ENCODE peak calls at places on chromosomes 11 and 22, in eight cellular contexts. One of them, this sample, is unnamed.

GRCh38 chr22:46000081-46001027 is 23.4 kb upstream of the WNT7B start:
- DNase-seq in fibroblast of lung: no peak
- DNase-seq in CD14-positive monocyte: no peak
- DNase-seq in NB4: no peak
- DNase-seq in spleen: peak
- DNase-seq in A549: no peak
- DNase-seq in colonic mucosa: no peak
- DNase-seq in cardiac fibroblast: no peak
- DNase-seq in this sample: no peak

GRCh38 chr22:40057652-40058051 is 62.9 kb downstream of the FAM83F start:
- DNase-seq in fibroblast of lung: no peak
- DNase-seq in CD14-positive monocyte: no peak
- DNase-seq in NB4: no peak
- DNase-seq in spleen: no peak
- DNase-seq in A549: no peak
- DNase-seq in colonic mucosa: no peak
- DNase-seq in cardiac fibroblast: no peak
- DNase-seq in this sample: no peak

GRCh38 chr11:1160231-1161101 is 2.7 kb downstream of the MUC5AC start:
- DNase-seq in fibroblast of lung: no peak
- DNase-seq in CD14-positive monocyte: peak
- DNase-seq in NB4: no peak
- DNase-seq in spleen: peak
- DNase-seq in A549: no peak
- DNase-seq in colonic mucosa: no peak
- DNase-seq in cardiac fibroblast: no peak
- DNase-seq in this sample: peak

GRCh38 chr11:67120881-67121710 is 2.0 kb downstream of the KDM2A start:
- DNase-seq in fibroblast of lung: peak
- DNase-seq in CD14-positive monocyte: peak
- DNase-seq in NB4: peak
- DNase-seq in spleen: no peak
- DNase-seq in A549: no peak
- DNase-seq in colonic mucosa: peak
- DNase-seq in cardiac fibroblast: peak
- DNase-seq in this sample: peak

GRCh38 chr11:56624661-56625110 is 10.0 kb upstream of the OR5M1 start:
- DNase-seq in fibroblast of lung: peak
- DNase-seq in CD14-positive monocyte: no peak
- DNase-seq in NB4: peak
- DNase-seq in spleen: no peak
- DNase-seq in A549: peak
- DNase-seq in colonic mucosa: peak
- DNase-seq in cardiac fibroblast: peak
- DNase-seq in this sample: no peak

GRCh38 chr11:58927393-58928081 is 11.8 kb upstream of the GLYATL1 start:
- DNase-seq in fibroblast of lung: peak
- DNase-seq in CD14-positive monocyte: no peak
- DNase-seq in NB4: no peak
- DNase-seq in spleen: no peak
- DNase-seq in A549: no peak
- DNase-seq in colonic mucosa: peak
- DNase-seq in cardiac fibroblast: no peak
- DNase-seq in this sample: no peak

GRCh38 chr11:63680842-63681207 is 475 bp upstream of the RTN3 start:
- DNase-seq in fibroblast of lung: peak
- DNase-seq in CD14-positive monocyte: no peak
- DNase-seq in NB4: peak
- DNase-seq in spleen: no peak
- DNase-seq in A549: no peak
- DNase-seq in colonic mucosa: peak
- DNase-seq in cardiac fibroblast: no peak
- DNase-seq in this sample: peak

GRCh38 chr11:44817207-44817944 is 90.6 kb downstream of the TSPAN18 start:
- DNase-seq in fibroblast of lung: peak
- DNase-seq in CD14-positive monocyte: no peak
- DNase-seq in NB4: no peak
- DNase-seq in spleen: peak
- DNase-seq in A549: no peak
- DNase-seq in colonic mucosa: no peak
- DNase-seq in cardiac fibroblast: peak
- DNase-seq in this sample: no peak

GRCh38 chr11:57638005-57638760 is 11.5 kb downstream of the YPEL4 start:
- DNase-seq in fibroblast of lung: peak
- DNase-seq in CD14-positive monocyte: no peak
- DNase-seq in NB4: no peak
- DNase-seq in spleen: no peak
- DNase-seq in A549: peak
- DNase-seq in colonic mucosa: no peak
- DNase-seq in cardiac fibroblast: peak
- DNase-seq in this sample: peak

GRCh38 chr11:80083561-80083960 is 642.7 kb upstream of the TENM4 start:
- DNase-seq in fibroblast of lung: peak
- DNase-seq in CD14-positive monocyte: no peak
- DNase-seq in NB4: no peak
- DNase-seq in spleen: no peak
- DNase-seq in A549: no peak
- DNase-seq in colonic mucosa: no peak
- DNase-seq in cardiac fibroblast: no peak
- DNase-seq in this sample: no peak

GRCh38 chr11:12088047-12088481 is 22.3 kb upstream of the MICAL2 start:
- DNase-seq in fibroblast of lung: peak
- DNase-seq in CD14-positive monocyte: no peak
- DNase-seq in NB4: peak
- DNase-seq in spleen: no peak
- DNase-seq in A549: no peak
- DNase-seq in colonic mucosa: peak
- DNase-seq in cardiac fibroblast: peak
- DNase-seq in this sample: no peak

GRCh38 chr11:12599408-12600143 is 74.6 kb upstream of the TEAD1 start:
- DNase-seq in fibroblast of lung: no peak
- DNase-seq in CD14-positive monocyte: no peak
- DNase-seq in NB4: peak
- DNase-seq in spleen: peak
- DNase-seq in A549: peak
- DNase-seq in colonic mucosa: peak
- DNase-seq in cardiac fibroblast: peak
- DNase-seq in this sample: peak

GRCh38 chr11:32029721-32030120 is 61.2 kb upstream of the RCN1 start:
- DNase-seq in fibroblast of lung: peak
- DNase-seq in CD14-positive monocyte: no peak
- DNase-seq in NB4: no peak
- DNase-seq in spleen: no peak
- DNase-seq in A549: no peak
- DNase-seq in colonic mucosa: no peak
- DNase-seq in cardiac fibroblast: peak
- DNase-seq in this sample: no peak

GRCh38 chr11:15923169-15923568 is 433.2 kb downstream of the SOX6 start:
- DNase-seq in fibroblast of lung: no peak
- DNase-seq in CD14-positive monocyte: no peak
- DNase-seq in NB4: no peak
- DNase-seq in spleen: no peak
- DNase-seq in A549: no peak
- DNase-seq in colonic mucosa: no peak
- DNase-seq in cardiac fibroblast: peak
- DNase-seq in this sample: no peak

GRCh38 chr11:35539781-35540281 is 14.4 kb upstream of the PAMR1 start:
- DNase-seq in fibroblast of lung: peak
- DNase-seq in CD14-positive monocyte: no peak
- DNase-seq in NB4: no peak
- DNase-seq in spleen: no peak
- DNase-seq in A549: no peak
- DNase-seq in colonic mucosa: peak
- DNase-seq in cardiac fibroblast: peak
- DNase-seq in this sample: no peak

GRCh38 chr11:84930863-84931262 is 696.3 kb downstream of the DLG2 start:
- DNase-seq in fibroblast of lung: no peak
- DNase-seq in CD14-positive monocyte: no peak
- DNase-seq in NB4: no peak
- DNase-seq in spleen: no peak
- DNase-seq in A549: no peak
- DNase-seq in colonic mucosa: no peak
- DNase-seq in cardiac fibroblast: no peak
- DNase-seq in this sample: no peak

GRCh38 chr22:48950151-48950915 is 877.3 kb downstream of the BRD1 start:
- DNase-seq in fibroblast of lung: no peak
- DNase-seq in CD14-positive monocyte: no peak
- DNase-seq in NB4: peak
- DNase-seq in spleen: peak
- DNase-seq in A549: no peak
- DNase-seq in colonic mucosa: no peak
- DNase-seq in cardiac fibroblast: no peak
- DNase-seq in this sample: no peak

GRCh38 chr11:68052137-68052873 is 13.5 kb downstream of the TCIRG1 start:
- DNase-seq in fibroblast of lung: no peak
- DNase-seq in CD14-positive monocyte: no peak
- DNase-seq in NB4: peak
- DNase-seq in spleen: no peak
- DNase-seq in A549: no peak
- DNase-seq in colonic mucosa: no peak
- DNase-seq in cardiac fibroblast: no peak
- DNase-seq in this sample: peak

GRCh38 chr11:66045177-66045639 is 3.8 kb downstream of the GAL3ST3 start:
- DNase-seq in fibroblast of lung: peak
- DNase-seq in CD14-positive monocyte: peak
- DNase-seq in NB4: peak
- DNase-seq in spleen: peak
- DNase-seq in A549: peak
- DNase-seq in colonic mucosa: peak
- DNase-seq in cardiac fibroblast: peak
- DNase-seq in this sample: peak

GRCh38 chr11:128210148-128210940 is 377.0 kb downstream of the ETS1 start:
- DNase-seq in fibroblast of lung: peak
- DNase-seq in CD14-positive monocyte: no peak
- DNase-seq in NB4: no peak
- DNase-seq in spleen: no peak
- DNase-seq in A549: peak
- DNase-seq in colonic mucosa: peak
- DNase-seq in cardiac fibroblast: peak
- DNase-seq in this sample: no peak

GRCh38 chr11:128856241-128856640 is 10.9 kb downstream of the KCNJ1 start:
- DNase-seq in fibroblast of lung: no peak
- DNase-seq in CD14-positive monocyte: no peak
- DNase-seq in NB4: no peak
- DNase-seq in spleen: no peak
- DNase-seq in A549: no peak
- DNase-seq in colonic mucosa: no peak
- DNase-seq in cardiac fibroblast: no peak
- DNase-seq in this sample: no peak

GRCh38 chr11:114257621-114258558 is 38.3 kb upstream of the NNMT start:
- DNase-seq in fibroblast of lung: no peak
- DNase-seq in CD14-positive monocyte: no peak
- DNase-seq in NB4: peak
- DNase-seq in spleen: peak
- DNase-seq in A549: no peak
- DNase-seq in colonic mucosa: no peak
- DNase-seq in cardiac fibroblast: peak
- DNase-seq in this sample: peak

GRCh38 chr22:29062286-29062949 is 787 bp upstream of the C22orf31 start:
- DNase-seq in fibroblast of lung: peak
- DNase-seq in CD14-positive monocyte: no peak
- DNase-seq in NB4: no peak
- DNase-seq in spleen: no peak
- DNase-seq in A549: no peak
- DNase-seq in colonic mucosa: no peak
- DNase-seq in cardiac fibroblast: no peak
- DNase-seq in this sample: no peak

DNA sequence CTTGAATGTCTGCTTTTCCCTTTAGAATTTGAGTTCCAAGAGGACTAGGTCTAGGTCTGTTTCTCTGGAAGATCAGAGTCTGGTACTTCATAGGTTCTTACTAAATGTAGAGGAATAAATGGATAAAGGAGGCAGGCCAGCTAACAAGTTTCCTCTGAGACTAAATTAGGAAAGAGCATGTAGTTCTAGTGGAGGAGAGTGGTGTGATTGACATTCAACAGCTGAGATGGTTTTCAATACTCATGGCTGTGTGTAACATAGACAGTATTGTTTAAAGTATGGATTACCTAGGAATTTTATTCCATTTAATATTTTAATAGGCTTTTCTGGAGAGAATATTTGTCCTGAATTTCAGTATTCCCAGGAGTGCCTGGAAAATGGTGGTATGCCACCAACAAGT is 364.7 kb downstream of the METTL15 start:
- DNase-seq in fibroblast of lung: no peak
- DNase-seq in CD14-positive monocyte: no peak
- DNase-seq in NB4: no peak
- DNase-seq in spleen: no peak
- DNase-seq in A549: no peak
- DNase-seq in colonic mucosa: no peak
- DNase-seq in cardiac fibroblast: no peak
- DNase-seq in this sample: no peak
- TF ChIP-seq CTCF in fibroblast of lung: no peak
- TF ChIP-seq CTCF in CD14-positive monocyte: no peak
- TF ChIP-seq CTCF in NB4: no peak
- TF ChIP-seq CTCF in spleen: no peak
- TF ChIP-seq CTCF in A549: no peak
- TF ChIP-seq CTCF in colonic mucosa: no peak
- TF ChIP-seq CTCF in cardiac fibroblast: no peak
- TF ChIP-seq CTCF in this sample: no peak

GRCh38 chr11:90717522-90717921 is 494.7 kb upstream of the CHORDC1 start:
- DNase-seq in fibroblast of lung: no peak
- DNase-seq in CD14-positive monocyte: no peak
- DNase-seq in NB4: no peak
- DNase-seq in spleen: no peak
- DNase-seq in A549: no peak
- DNase-seq in colonic mucosa: no peak
- DNase-seq in cardiac fibroblast: no peak
- DNase-seq in this sample: no peak
- TF ChIP-seq CTCF in fibroblast of lung: no peak
- TF ChIP-seq CTCF in CD14-positive monocyte: no peak
- TF ChIP-seq CTCF in NB4: no peak
- TF ChIP-seq CTCF in spleen: no peak
- TF ChIP-seq CTCF in A549: no peak
- TF ChIP-seq CTCF in colonic mucosa: no peak
- TF ChIP-seq CTCF in cardiac fibroblast: no peak
- TF ChIP-seq CTCF in this sample: no peak

GRCh38 chr11:95584589-95584988 is 205.0 kb downstream of the FAM76B start:
- DNase-seq in fibroblast of lung: no peak
- DNase-seq in CD14-positive monocyte: no peak
- DNase-seq in NB4: no peak
- DNase-seq in spleen: no peak
- DNase-seq in A549: no peak
- DNase-seq in colonic mucosa: no peak
- DNase-seq in cardiac fibroblast: peak
- DNase-seq in this sample: no peak
- TF ChIP-seq CTCF in fibroblast of lung: no peak
- TF ChIP-seq CTCF in CD14-positive monocyte: no peak
- TF ChIP-seq CTCF in NB4: no peak
- TF ChIP-seq CTCF in spleen: no peak
- TF ChIP-seq CTCF in A549: no peak
- TF ChIP-seq CTCF in colonic mucosa: no peak
- TF ChIP-seq CTCF in cardiac fibroblast: no peak
- TF ChIP-seq CTCF in this sample: no peak

DNA sequence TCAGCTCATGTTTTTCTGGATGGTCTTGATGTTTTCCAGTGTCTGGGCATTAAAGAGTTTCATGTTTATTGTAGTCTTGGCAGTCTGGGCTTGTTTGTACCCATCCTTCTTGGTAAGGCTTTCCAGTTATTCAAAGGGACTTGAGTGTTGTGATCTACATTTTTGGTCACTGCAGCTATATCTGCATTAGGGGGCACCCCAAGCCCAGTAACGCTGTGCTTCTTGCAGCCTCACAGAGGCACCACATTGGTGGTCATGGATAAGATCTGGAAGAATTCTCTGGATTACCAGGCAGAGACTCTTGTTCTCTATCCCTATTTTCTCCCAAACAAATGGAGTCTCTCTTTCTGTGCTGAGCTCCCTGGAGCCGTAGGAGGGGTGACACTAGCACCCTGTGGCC is 451.5 kb upstream of the FAT3 start:
- DNase-seq in fibroblast of lung: peak
- DNase-seq in CD14-positive monocyte: no peak
- DNase-seq in NB4: peak
- DNase-seq in spleen: no peak
- DNase-seq in A549: no peak
- DNase-seq in colonic mucosa: no peak
- DNase-seq in cardiac fibroblast: no peak
- DNase-seq in this sample: no peak
- TF ChIP-seq CTCF in fibroblast of lung: no peak
- TF ChIP-seq CTCF in CD14-positive monocyte: no peak
- TF ChIP-seq CTCF in NB4: no peak
- TF ChIP-seq CTCF in spleen: no peak
- TF ChIP-seq CTCF in A549: no peak
- TF ChIP-seq CTCF in colonic mucosa: no peak
- TF ChIP-seq CTCF in cardiac fibroblast: no peak
- TF ChIP-seq CTCF in this sample: no peak

This sample was measured in GM13976.